ENCODE peak calls at places on chromosomes 2 and 18, in eight cellular contexts. K is NAMALWA; L is mucosa of descending colon; T is KBM-7; Z is neural crest cell; S is hypothalamus; Y is activated CD8-positive, alpha-beta memory T cell treated with anti-CD3 and anti-CD28 coated beads for 24 hours; C is tibial artery. H is an unnamed sample.

GRCh38 chr2:98020516-98020915 is 24.8 kb upstream of the TMEM131 start:
- DNase-seq in K (no peak), L (peak), T (no peak), Z (no peak), S (no peak), Y (no peak), C (no peak), H (peak)

GRCh38 chr2:189719531-189719930 is 43.1 kb downstream of the OSGEPL1 start:
- DNase-seq in K (no peak), L (no peak), T (no peak), Z (no peak), S (no peak), Y (no peak), C (no peak), H (no peak)

GRCh38 chr2:101802329-101802728 is 104.8 kb downstream of the MAP4K4 start:
- DNase-seq in K (no peak), L (peak), T (no peak), Z (no peak), S (no peak), Y (no peak), C (no peak), H (no peak)

GRCh38 chr2:37992631-37993030 is 67.5 kb downstream of the RMDN2 start:
- DNase-seq in K (no peak), L (no peak), T (no peak), Z (no peak), S (no peak), Y (no peak), C (no peak), H (no peak)

GRCh38 chr2:150400849-150401248 is 86.6 kb downstream of the RND3 start:
- DNase-seq in K (no peak), L (no peak), T (no peak), Z (no peak), S (no peak), Y (no peak), C (no peak), H (no peak)

GRCh38 chr2:140242889-140243288 is 1462.7 kb upstream of the NXPH2 start:
- DNase-seq in K (no peak), L (no peak), T (no peak), Z (no peak), S (no peak), Y (no peak), C (no peak), H (no peak)

GRCh38 chr2:165892541-165892940 is 61.0 kb downstream of the TTC21B start:
- DNase-seq in K (no peak), L (no peak), T (no peak), Z (no peak), S (no peak), Y (no peak), C (no peak), H (no peak)

GRCh38 chr18:8190980-8191379 is 418.3 kb upstream of the RAB12 start:
- DNase-seq in K (no peak), L (no peak), T (no peak), Z (no peak), S (no peak), Y (no peak), C (no peak), H (peak)

GRCh38 chr2:141384676-141385075 is 746.1 kb downstream of the LRP1B start:
- DNase-seq in K (no peak), L (no peak), T (no peak), Z (no peak), S (no peak), Y (no peak), C (no peak), H (no peak)

GRCh38 chr2:30310955-30311354 is 79.6 kb downstream of the LBH start:
- DNase-seq in K (peak), L (no peak), T (no peak), Z (no peak), S (no peak), Y (no peak), C (no peak), H (no peak)

GRCh38 chr2:13669607-13670006 is 952.9 kb downstream of the TRIB2 start:
- DNase-seq in K (no peak), L (no peak), T (no peak), Z (no peak), S (no peak), Y (no peak), C (no peak), H (no peak)

GRCh38 chr2:88099798-88100488 is 27.9 kb downstream of the FABP1 start:
- DNase-seq in K (peak), L (no peak), T (peak), Z (peak), S (no peak), Y (no peak), C (no peak), H (no peak)

GRCh38 chr2:64491426-64491825 is 32.7 kb upstream of the AFTPH start:
- DNase-seq in K (no peak), L (no peak), T (no peak), Z (no peak), S (no peak), Y (no peak), C (no peak), H (no peak)

GRCh38 chr2:55045685-55046221 is 4.5 kb downstream of the RTN4 start:
- DNase-seq in K (no peak), L (no peak), T (no peak), Z (no peak), S (no peak), Y (no peak), C (no peak), H (no peak)

GRCh38 chr2:178804791-178805190 is 2.4 kb downstream of the TTN start:
- DNase-seq in K (peak), L (no peak), T (peak), Z (no peak), S (no peak), Y (no peak), C (no peak), H (no peak)

GRCh38 chr2:156483741-156484173 is 47.6 kb downstream of the GPD2 start:
- DNase-seq in K (no peak), L (no peak), T (no peak), Z (no peak), S (no peak), Y (no peak), C (no peak), H (no peak)